ENCODE peak calls at places on chromosomes 3 and 15, in eight cellular contexts. One of them, this sample, is unnamed.

GRCh38 chr3:152317184-152317583 is 48.5 kb downstream of the MBNL1 start:
- DNase-seq in NCI-H460: no peak
- DNase-seq in AG04449: no peak
- DNase-seq in kidney epithelial cell: no peak
- DNase-seq in effector CD4-positive, alpha-beta T cell: no peak
- DNase-seq in glomerular endothelial cell: no peak
- DNase-seq in stimulated activated CD4-positive, alpha-beta T cell treated with anti-CD3 and anti-CD28 coated beads, TNF-alpha, amount 100 ng/mL, for 24 hours: no peak
- DNase-seq in foreskin melanocyte: no peak
- DNase-seq in this sample: no peak

GRCh38 chr3:68007621-68008226 is 353.3 kb upstream of the SUCLG2 start:
- DNase-seq in kidney epithelial cell: no peak
- DNase-seq in AG04449: no peak
- DNase-seq in foreskin melanocyte: no peak
- DNase-seq in NCI-H460: no peak
- DNase-seq in effector CD4-positive, alpha-beta T cell: no peak
- DNase-seq in glomerular endothelial cell: no peak
- DNase-seq in stimulated activated CD4-positive, alpha-beta T cell treated with anti-CD3 and anti-CD28 coated beads, TNF-alpha, amount 100 ng/mL, for 24 hours: peak; percentile 25
- DNase-seq in this sample: no peak

GRCh38 chr3:115688408-115688807 is 65.1 kb downstream of the GAP43 start:
- DNase-seq in stimulated activated CD4-positive, alpha-beta T cell treated with anti-CD3 and anti-CD28 coated beads, TNF-alpha, amount 100 ng/mL, for 24 hours: no peak
- DNase-seq in NCI-H460: no peak
- DNase-seq in foreskin melanocyte: no peak
- DNase-seq in kidney epithelial cell: no peak
- DNase-seq in effector CD4-positive, alpha-beta T cell: no peak
- DNase-seq in glomerular endothelial cell: no peak
- DNase-seq in AG04449: no peak
- DNase-seq in this sample: no peak

GRCh38 chr3:14877404-14877803 is 58.6 kb downstream of the FGD5 start:
- DNase-seq in foreskin melanocyte: no peak
- DNase-seq in stimulated activated CD4-positive, alpha-beta T cell treated with anti-CD3 and anti-CD28 coated beads, TNF-alpha, amount 100 ng/mL, for 24 hours: no peak
- DNase-seq in AG04449: no peak
- DNase-seq in kidney epithelial cell: no peak
- DNase-seq in glomerular endothelial cell: no peak
- DNase-seq in effector CD4-positive, alpha-beta T cell: no peak
- DNase-seq in NCI-H460: no peak
- DNase-seq in this sample: no peak

GRCh38 chr15:79028411-79028964 is 62.1 kb downstream of the RASGRF1 start:
- DNase-seq in kidney epithelial cell: no peak
- DNase-seq in NCI-H460: peak; percentile 44
- DNase-seq in effector CD4-positive, alpha-beta T cell: no peak
- DNase-seq in glomerular endothelial cell: peak; percentile 9
- DNase-seq in foreskin melanocyte: peak; percentile 35
- DNase-seq in stimulated activated CD4-positive, alpha-beta T cell treated with anti-CD3 and anti-CD28 coated beads, TNF-alpha, amount 100 ng/mL, for 24 hours: peak; percentile 27
- DNase-seq in AG04449: no peak
- DNase-seq in this sample: peak; percentile 48

GRCh38 chr15:80695099-80695910 is at the start of gene ABHD17C:
- DNase-seq in kidney epithelial cell: no peak
- DNase-seq in NCI-H460: peak; percentile 48
- DNase-seq in effector CD4-positive, alpha-beta T cell: no peak
- DNase-seq in stimulated activated CD4-positive, alpha-beta T cell treated with anti-CD3 and anti-CD28 coated beads, TNF-alpha, amount 100 ng/mL, for 24 hours: peak; percentile 49
- DNase-seq in foreskin melanocyte: peak; percentile 24
- DNase-seq in AG04449: no peak
- DNase-seq in glomerular endothelial cell: no peak
- DNase-seq in this sample: peak; percentile 65

GRCh38 chr3:13332158-13332557 is 88.0 kb downstream of the NUP210 start:
- DNase-seq in NCI-H460: no peak
- DNase-seq in glomerular endothelial cell: no peak
- DNase-seq in foreskin melanocyte: no peak
- DNase-seq in kidney epithelial cell: no peak
- DNase-seq in stimulated activated CD4-positive, alpha-beta T cell treated with anti-CD3 and anti-CD28 coated beads, TNF-alpha, amount 100 ng/mL, for 24 hours: no peak
- DNase-seq in AG04449: no peak
- DNase-seq in effector CD4-positive, alpha-beta T cell: no peak
- DNase-seq in this sample: no peak

GRCh38 chr3:10333359-10333670 is 12.4 kb upstream of the SEC13 start:
- DNase-seq in stimulated activated CD4-positive, alpha-beta T cell treated with anti-CD3 and anti-CD28 coated beads, TNF-alpha, amount 100 ng/mL, for 24 hours: no peak
- DNase-seq in NCI-H460: no peak
- DNase-seq in glomerular endothelial cell: no peak
- DNase-seq in foreskin melanocyte: no peak
- DNase-seq in effector CD4-positive, alpha-beta T cell: no peak
- DNase-seq in kidney epithelial cell: no peak
- DNase-seq in AG04449: no peak
- DNase-seq in this sample: no peak

GRCh38 chr15:51336011-51336410 is 2.4 kb downstream of the CYP19A1 start:
- DNase-seq in glomerular endothelial cell: no peak
- DNase-seq in kidney epithelial cell: no peak
- DNase-seq in AG04449: no peak
- DNase-seq in foreskin melanocyte: no peak
- DNase-seq in stimulated activated CD4-positive, alpha-beta T cell treated with anti-CD3 and anti-CD28 coated beads, TNF-alpha, amount 100 ng/mL, for 24 hours: no peak
- DNase-seq in NCI-H460: no peak
- DNase-seq in effector CD4-positive, alpha-beta T cell: no peak
- DNase-seq in this sample: peak; percentile 7

GRCh38 chr15:46461416-46461815 is 826.6 kb downstream of the SQOR start:
- DNase-seq in stimulated activated CD4-positive, alpha-beta T cell treated with anti-CD3 and anti-CD28 coated beads, TNF-alpha, amount 100 ng/mL, for 24 hours: no peak
- DNase-seq in NCI-H460: no peak
- DNase-seq in glomerular endothelial cell: no peak
- DNase-seq in AG04449: no peak
- DNase-seq in foreskin melanocyte: peak; percentile 86
- DNase-seq in effector CD4-positive, alpha-beta T cell: no peak
- DNase-seq in kidney epithelial cell: no peak
- DNase-seq in this sample: peak; percentile 1

GRCh38 chr3:109563149-109563548 is 225.8 kb upstream of the DPPA4 start:
- DNase-seq in foreskin melanocyte: no peak
- DNase-seq in effector CD4-positive, alpha-beta T cell: no peak
- DNase-seq in glomerular endothelial cell: no peak
- DNase-seq in NCI-H460: no peak
- DNase-seq in kidney epithelial cell: no peak
- DNase-seq in AG04449: no peak
- DNase-seq in stimulated activated CD4-positive, alpha-beta T cell treated with anti-CD3 and anti-CD28 coated beads, TNF-alpha, amount 100 ng/mL, for 24 hours: no peak
- DNase-seq in this sample: no peak

GRCh38 chr3:56931816-56932215 is 128.6 kb upstream of the SPATA12 start:
- DNase-seq in foreskin melanocyte: no peak
- DNase-seq in glomerular endothelial cell: no peak
- DNase-seq in NCI-H460: no peak
- DNase-seq in effector CD4-positive, alpha-beta T cell: no peak
- DNase-seq in AG04449: no peak
- DNase-seq in kidney epithelial cell: no peak
- DNase-seq in stimulated activated CD4-positive, alpha-beta T cell treated with anti-CD3 and anti-CD28 coated beads, TNF-alpha, amount 100 ng/mL, for 24 hours: no peak
- DNase-seq in this sample: no peak

GRCh38 chr3:157136647-157137387 is 23.1 kb downstream of the CCNL1 start:
- DNase-seq in foreskin melanocyte: no peak
- DNase-seq in stimulated activated CD4-positive, alpha-beta T cell treated with anti-CD3 and anti-CD28 coated beads, TNF-alpha, amount 100 ng/mL, for 24 hours: no peak
- DNase-seq in effector CD4-positive, alpha-beta T cell: no peak
- DNase-seq in AG04449: no peak
- DNase-seq in glomerular endothelial cell: no peak
- DNase-seq in NCI-H460: no peak
- DNase-seq in kidney epithelial cell: no peak
- DNase-seq in this sample: no peak

GRCh38 chr3:48125886-48126622 is 62.2 kb downstream of the CDC25A start:
- DNase-seq in kidney epithelial cell: no peak
- DNase-seq in foreskin melanocyte: no peak
- DNase-seq in AG04449: no peak
- DNase-seq in stimulated activated CD4-positive, alpha-beta T cell treated with anti-CD3 and anti-CD28 coated beads, TNF-alpha, amount 100 ng/mL, for 24 hours: no peak
- DNase-seq in glomerular endothelial cell: no peak
- DNase-seq in effector CD4-positive, alpha-beta T cell: no peak
- DNase-seq in NCI-H460: no peak
- DNase-seq in this sample: no peak

GRCh38 chr15:88871313-88871712 is 24.0 kb downstream of the HAPLN3 start:
- DNase-seq in stimulated activated CD4-positive, alpha-beta T cell treated with anti-CD3 and anti-CD28 coated beads, TNF-alpha, amount 100 ng/mL, for 24 hours: no peak
- DNase-seq in glomerular endothelial cell: no peak
- DNase-seq in AG04449: no peak
- DNase-seq in NCI-H460: no peak
- DNase-seq in effector CD4-positive, alpha-beta T cell: no peak
- DNase-seq in foreskin melanocyte: no peak
- DNase-seq in kidney epithelial cell: no peak
- DNase-seq in this sample: no peak

GRCh38 chr15:66586155-66586976 is 20.6 kb upstream of the LCTL start:
- DNase-seq in kidney epithelial cell: no peak
- DNase-seq in effector CD4-positive, alpha-beta T cell: no peak
- DNase-seq in NCI-H460: no peak
- DNase-seq in foreskin melanocyte: no peak
- DNase-seq in stimulated activated CD4-positive, alpha-beta T cell treated with anti-CD3 and anti-CD28 coated beads, TNF-alpha, amount 100 ng/mL, for 24 hours: no peak
- DNase-seq in AG04449: no peak
- DNase-seq in glomerular endothelial cell: no peak
- DNase-seq in this sample: no peak

GRCh38 chr3:43859766-43860165 is 169.0 kb downstream of the ABHD5 start:
- DNase-seq in AG04449: no peak
- DNase-seq in glomerular endothelial cell: no peak
- DNase-seq in kidney epithelial cell: no peak
- DNase-seq in NCI-H460: no peak
- DNase-seq in effector CD4-positive, alpha-beta T cell: no peak
- DNase-seq in stimulated activated CD4-positive, alpha-beta T cell treated with anti-CD3 and anti-CD28 coated beads, TNF-alpha, amount 100 ng/mL, for 24 hours: no peak
- DNase-seq in foreskin melanocyte: no peak
- DNase-seq in this sample: no peak

GRCh38 chr3:193779933-193780332 is 186.9 kb downstream of the OPA1 start:
- DNase-seq in NCI-H460: no peak
- DNase-seq in foreskin melanocyte: no peak
- DNase-seq in AG04449: no peak
- DNase-seq in glomerular endothelial cell: no peak
- DNase-seq in stimulated activated CD4-positive, alpha-beta T cell treated with anti-CD3 and anti-CD28 coated beads, TNF-alpha, amount 100 ng/mL, for 24 hours: no peak
- DNase-seq in kidney epithelial cell: no peak
- DNase-seq in effector CD4-positive, alpha-beta T cell: no peak
- DNase-seq in this sample: no peak

GRCh38 chr3:182258538-182259177 is 534.6 kb upstream of the ATP11B start:
- DNase-seq in effector CD4-positive, alpha-beta T cell: no peak
- DNase-seq in stimulated activated CD4-positive, alpha-beta T cell treated with anti-CD3 and anti-CD28 coated beads, TNF-alpha, amount 100 ng/mL, for 24 hours: no peak
- DNase-seq in kidney epithelial cell: peak; percentile 28
- DNase-seq in foreskin melanocyte: peak; percentile 38
- DNase-seq in AG04449: no peak
- DNase-seq in NCI-H460: peak; percentile 25
- DNase-seq in glomerular endothelial cell: no peak
- DNase-seq in this sample: no peak

GRCh38 chr3:9105421-9105820 is 142.1 kb upstream of the RAD18 start:
- DNase-seq in glomerular endothelial cell: no peak
- DNase-seq in kidney epithelial cell: no peak
- DNase-seq in stimulated activated CD4-positive, alpha-beta T cell treated with anti-CD3 and anti-CD28 coated beads, TNF-alpha, amount 100 ng/mL, for 24 hours: no peak
- DNase-seq in effector CD4-positive, alpha-beta T cell: no peak
- DNase-seq in foreskin melanocyte: no peak
- DNase-seq in AG04449: no peak
- DNase-seq in NCI-H460: no peak
- DNase-seq in this sample: no peak